ENCODE peak calls at places on chromosome 21, in ten cellular contexts. One of them, this sample, is unnamed. For H3K4me1, the result is how much of the 10 kb centered on the place peaks cover.

GRCh38 chr21:18443085-18443484 is 39.5 kb upstream of the TMPRSS15 start:
- DNase-seq in stomach: no peak
- DNase-seq in psoas muscle: no peak
- DNase-seq in heart left ventricle: no peak
- DNase-seq in uterus: no peak
- DNase-seq in cardiac muscle cell: no peak
- DNase-seq in ascending aorta: no peak
- DNase-seq in left lung: no peak
- DNase-seq in A549: no peak
- DNase-seq in PC-9: no peak
- DNase-seq in this sample: no peak

GRCh38 chr21:33931799-33932390 is 16.3 kb upstream of the ATP5PO start:
- DNase-seq in stomach: no peak
- DNase-seq in psoas muscle: no peak
- DNase-seq in heart left ventricle: no peak
- DNase-seq in uterus: no peak
- DNase-seq in cardiac muscle cell: peak
- DNase-seq in ascending aorta: no peak
- DNase-seq in left lung: no peak
- DNase-seq in A549: no peak
- DNase-seq in PC-9: no peak
- DNase-seq in this sample: no peak

GRCh38 chr21:35408401-35408800 is 359.3 kb upstream of the RUNX1 start:
- DNase-seq in stomach: no peak
- DNase-seq in psoas muscle: no peak
- DNase-seq in heart left ventricle: no peak
- DNase-seq in uterus: no peak
- DNase-seq in cardiac muscle cell: no peak
- DNase-seq in ascending aorta: no peak
- DNase-seq in left lung: no peak
- DNase-seq in A549: no peak
- DNase-seq in PC-9: no peak
- DNase-seq in this sample: no peak

GRCh38 chr21:14523234-14523633 is 22.9 kb downstream of the SAMSN1 start:
- DNase-seq in stomach: no peak
- DNase-seq in psoas muscle: no peak
- DNase-seq in heart left ventricle: peak
- DNase-seq in uterus: no peak
- DNase-seq in cardiac muscle cell: peak
- DNase-seq in ascending aorta: no peak
- DNase-seq in left lung: peak
- DNase-seq in A549: no peak
- DNase-seq in PC-9: no peak
- DNase-seq in this sample: no peak

GRCh38 chr21:33299181-33299752 is 25.5 kb upstream of the IFNAR1 start:
- DNase-seq in stomach: no peak
- DNase-seq in psoas muscle: no peak
- DNase-seq in heart left ventricle: no peak
- DNase-seq in uterus: no peak
- DNase-seq in cardiac muscle cell: no peak
- DNase-seq in ascending aorta: peak
- DNase-seq in left lung: no peak
- DNase-seq in A549: no peak
- DNase-seq in PC-9: peak
- DNase-seq in this sample: peak

GRCh38 chr21:36466061-36466511 is 13.8 kb downstream of the CLDN14 start:
- DNase-seq in stomach: no peak
- DNase-seq in psoas muscle: no peak
- DNase-seq in heart left ventricle: no peak
- DNase-seq in uterus: no peak
- DNase-seq in cardiac muscle cell: no peak
- DNase-seq in ascending aorta: no peak
- DNase-seq in left lung: no peak
- DNase-seq in A549: no peak
- DNase-seq in PC-9: no peak
- DNase-seq in this sample: no peak

GRCh38 chr21:25646541-25646940 is 7.5 kb downstream of the JAM2 start:
- DNase-seq in stomach: no peak
- DNase-seq in psoas muscle: no peak
- DNase-seq in heart left ventricle: no peak
- DNase-seq in uterus: no peak
- DNase-seq in cardiac muscle cell: no peak
- DNase-seq in ascending aorta: no peak
- DNase-seq in left lung: no peak
- DNase-seq in A549: no peak
- DNase-seq in PC-9: no peak
- DNase-seq in this sample: no peak

GRCh38 chr21:43921979-43922945 is 57.2 kb downstream of the AGPAT3 start:
- DNase-seq in stomach: no peak
- DNase-seq in psoas muscle: peak
- DNase-seq in heart left ventricle: no peak
- DNase-seq in uterus: no peak
- DNase-seq in cardiac muscle cell: peak
- DNase-seq in ascending aorta: no peak
- DNase-seq in left lung: peak
- DNase-seq in A549: no peak
- DNase-seq in PC-9: no peak
- DNase-seq in this sample: no peak

GRCh38 chr21:44428281-44428942 is 26.9 kb upstream of the LRRC3 start:
- DNase-seq in stomach: peak
- DNase-seq in psoas muscle: peak
- DNase-seq in heart left ventricle: no peak
- DNase-seq in uterus: no peak
- DNase-seq in cardiac muscle cell: no peak
- DNase-seq in ascending aorta: no peak
- DNase-seq in left lung: peak
- DNase-seq in A549: peak
- DNase-seq in PC-9: peak
- DNase-seq in this sample: no peak

GRCh38 chr21:35940074-35940927 is 120.0 kb downstream of the SETD4 start:
- DNase-seq in stomach: peak
- DNase-seq in psoas muscle: peak
- DNase-seq in heart left ventricle: peak
- DNase-seq in uterus: peak
- DNase-seq in cardiac muscle cell: peak
- DNase-seq in ascending aorta: peak
- DNase-seq in left lung: no peak
- DNase-seq in A549: peak
- DNase-seq in PC-9: peak
- DNase-seq in this sample: peak

GRCh38 chr21:38144193-38144592 is 112.6 kb upstream of the KCNJ15 start:
- DNase-seq in stomach: no peak
- DNase-seq in psoas muscle: no peak
- DNase-seq in heart left ventricle: no peak
- DNase-seq in uterus: no peak
- DNase-seq in cardiac muscle cell: no peak
- DNase-seq in ascending aorta: no peak
- DNase-seq in left lung: no peak
- DNase-seq in A549: no peak
- DNase-seq in PC-9: no peak
- DNase-seq in this sample: no peak

GRCh38 chr21:29390778-29391177 is 92.1 kb downstream of the BACH1 start:
- DNase-seq in stomach: no peak
- DNase-seq in psoas muscle: no peak
- DNase-seq in heart left ventricle: no peak
- DNase-seq in uterus: no peak
- DNase-seq in cardiac muscle cell: no peak
- DNase-seq in ascending aorta: no peak
- DNase-seq in left lung: no peak
- DNase-seq in A549: no peak
- DNase-seq in PC-9: no peak
- DNase-seq in this sample: no peak

GRCh38 chr21:29394051-29394450 is 95.3 kb downstream of the BACH1 start:
- DNase-seq in stomach: no peak
- DNase-seq in psoas muscle: no peak
- DNase-seq in heart left ventricle: no peak
- DNase-seq in uterus: no peak
- DNase-seq in cardiac muscle cell: no peak
- DNase-seq in ascending aorta: no peak
- DNase-seq in left lung: no peak
- DNase-seq in A549: no peak
- DNase-seq in PC-9: no peak
- DNase-seq in this sample: peak
- H3K4me1 ChIP-seq in stomach: under half
- H3K4me1 ChIP-seq in psoas muscle: under half
- H3K4me1 ChIP-seq in heart left ventricle: under half
- H3K4me1 ChIP-seq in uterus: under half
- H3K4me1 ChIP-seq in cardiac muscle cell: under half
- H3K4me1 ChIP-seq in ascending aorta: under half
- H3K4me1 ChIP-seq in left lung: under half
- H3K4me1 ChIP-seq in A549: under half
- H3K4me1 ChIP-seq in PC-9: under half
- H3K4me1 ChIP-seq in this sample: under half

GRCh38 chr21:45555557-45556301 is 13.5 kb upstream of the SLC19A1 start:
- DNase-seq in stomach: peak
- DNase-seq in psoas muscle: peak
- DNase-seq in heart left ventricle: peak
- DNase-seq in uterus: peak
- DNase-seq in cardiac muscle cell: peak
- DNase-seq in ascending aorta: peak
- DNase-seq in left lung: peak
- DNase-seq in A549: peak
- DNase-seq in PC-9: no peak
- DNase-seq in this sample: peak
- TF ChIP-seq CTCF in stomach: peak
- TF ChIP-seq CTCF in psoas muscle: peak
- TF ChIP-seq CTCF in heart left ventricle: peak
- TF ChIP-seq CTCF in uterus: peak
- TF ChIP-seq CTCF in cardiac muscle cell: peak
- TF ChIP-seq CTCF in ascending aorta: peak
- TF ChIP-seq CTCF in left lung: peak
- TF ChIP-seq CTCF in A549: peak
- TF ChIP-seq CTCF in PC-9: no peak
- TF ChIP-seq CTCF in this sample: peak

GRCh38 chr21:41927727-41928409 is 25.9 kb downstream of the C2CD2 start:
- DNase-seq in stomach: no peak
- DNase-seq in psoas muscle: no peak
- DNase-seq in heart left ventricle: no peak
- DNase-seq in uterus: no peak
- DNase-seq in cardiac muscle cell: no peak
- DNase-seq in ascending aorta: no peak
- DNase-seq in left lung: peak
- DNase-seq in A549: no peak
- DNase-seq in PC-9: no peak
- DNase-seq in this sample: no peak

GRCh38 chr21:41928621-41929220 is 25.1 kb downstream of the C2CD2 start:
- DNase-seq in stomach: no peak
- DNase-seq in psoas muscle: no peak
- DNase-seq in heart left ventricle: no peak
- DNase-seq in uterus: no peak
- DNase-seq in cardiac muscle cell: no peak
- DNase-seq in ascending aorta: no peak
- DNase-seq in left lung: no peak
- DNase-seq in A549: no peak
- DNase-seq in PC-9: no peak
- DNase-seq in this sample: no peak

GRCh38 chr21:41926068-41926806 is 27.6 kb downstream of the C2CD2 start:
- DNase-seq in stomach: peak
- DNase-seq in psoas muscle: no peak
- DNase-seq in heart left ventricle: no peak
- DNase-seq in uterus: no peak
- DNase-seq in cardiac muscle cell: peak
- DNase-seq in ascending aorta: no peak
- DNase-seq in left lung: no peak
- DNase-seq in A549: no peak
- DNase-seq in PC-9: peak
- DNase-seq in this sample: peak

GRCh38 chr21:41924355-41924754 is 29.5 kb downstream of the C2CD2 start:
- DNase-seq in stomach: no peak
- DNase-seq in psoas muscle: no peak
- DNase-seq in heart left ventricle: no peak
- DNase-seq in uterus: no peak
- DNase-seq in cardiac muscle cell: no peak
- DNase-seq in ascending aorta: no peak
- DNase-seq in left lung: no peak
- DNase-seq in A549: no peak
- DNase-seq in PC-9: no peak
- DNase-seq in this sample: no peak

GRCh38 chr21:41926807-41927171 is 27.0 kb downstream of the C2CD2 start:
- DNase-seq in stomach: no peak
- DNase-seq in psoas muscle: no peak
- DNase-seq in heart left ventricle: no peak
- DNase-seq in uterus: no peak
- DNase-seq in cardiac muscle cell: no peak
- DNase-seq in ascending aorta: no peak
- DNase-seq in left lung: no peak
- DNase-seq in A549: no peak
- DNase-seq in PC-9: no peak
- DNase-seq in this sample: no peak
- H3K4me1 ChIP-seq in stomach: under half
- H3K4me1 ChIP-seq in psoas muscle: under half
- H3K4me1 ChIP-seq in heart left ventricle: half or more
- H3K4me1 ChIP-seq in uterus: under half
- H3K4me1 ChIP-seq in cardiac muscle cell: under half
- H3K4me1 ChIP-seq in ascending aorta: under half
- H3K4me1 ChIP-seq in left lung: half or more
- H3K4me1 ChIP-seq in A549: under half
- H3K4me1 ChIP-seq in PC-9: under half
- H3K4me1 ChIP-seq in this sample: under half

DNA sequence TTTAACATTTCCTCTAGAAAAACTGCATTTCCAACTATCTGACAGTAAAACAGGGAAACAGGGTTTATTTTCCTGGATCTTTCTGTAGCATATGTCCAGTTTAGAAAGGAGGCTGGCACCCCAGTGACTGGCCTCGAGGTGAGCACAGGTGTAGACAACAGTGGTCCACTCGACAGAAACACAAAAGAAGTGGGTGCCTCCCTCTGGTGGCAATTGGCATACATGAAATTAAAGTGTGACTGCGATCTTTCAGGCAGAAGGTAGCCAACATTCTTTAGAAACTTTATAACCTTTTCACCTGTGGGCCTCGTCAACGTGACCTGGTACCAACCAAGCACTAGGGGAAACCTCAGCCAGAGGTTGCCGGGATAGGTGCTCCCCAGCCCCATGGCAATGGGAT is 44.0 kb downstream of the PCP4 start:
- DNase-seq in stomach: no peak
- DNase-seq in psoas muscle: no peak
- DNase-seq in heart left ventricle: no peak
- DNase-seq in uterus: no peak
- DNase-seq in cardiac muscle cell: no peak
- DNase-seq in ascending aorta: no peak
- DNase-seq in left lung: no peak
- DNase-seq in A549: no peak
- DNase-seq in PC-9: no peak
- DNase-seq in this sample: no peak
- TF ChIP-seq CTCF in stomach: no peak
- TF ChIP-seq CTCF in psoas muscle: no peak
- TF ChIP-seq CTCF in heart left ventricle: no peak
- TF ChIP-seq CTCF in uterus: no peak
- TF ChIP-seq CTCF in cardiac muscle cell: no peak
- TF ChIP-seq CTCF in ascending aorta: no peak
- TF ChIP-seq CTCF in left lung: no peak
- TF ChIP-seq CTCF in A549: no peak
- TF ChIP-seq CTCF in PC-9: no peak
- TF ChIP-seq CTCF in this sample: no peak

GRCh38 chr21:16633851-16634521 is 878.9 kb upstream of the CXADR start:
- DNase-seq in stomach: no peak
- DNase-seq in psoas muscle: no peak
- DNase-seq in heart left ventricle: no peak
- DNase-seq in uterus: no peak
- DNase-seq in cardiac muscle cell: peak
- DNase-seq in ascending aorta: no peak
- DNase-seq in left lung: no peak
- DNase-seq in A549: no peak
- DNase-seq in PC-9: no peak
- DNase-seq in this sample: no peak
- H3K4me1 ChIP-seq in stomach: under half
- H3K4me1 ChIP-seq in psoas muscle: under half
- H3K4me1 ChIP-seq in heart left ventricle: under half
- H3K4me1 ChIP-seq in uterus: under half
- H3K4me1 ChIP-seq in cardiac muscle cell: under half
- H3K4me1 ChIP-seq in ascending aorta: under half
- H3K4me1 ChIP-seq in left lung: under half
- H3K4me1 ChIP-seq in A549: under half
- H3K4me1 ChIP-seq in PC-9: under half
- H3K4me1 ChIP-seq in this sample: under half

This sample was measured in foreskin keratinocyte.